ENCODE peak calls at places on chromosome 10, in four cellular contexts. One of them, this sample, is unnamed.

GRCh38 chr10:6204341-6205191 is 1.8 kb downstream of the PFKFB3 start:
- DNase-seq in HepG2: no peak
- DNase-seq in H1: no peak
- DNase-seq in A549: peak; percentile 62
- DNase-seq in this sample: no peak

GRCh38 chr10:69728335-69728861 is 73.3 kb upstream of the COL13A1 start:
- DNase-seq in HepG2: no peak
- DNase-seq in H1: peak; percentile 33
- DNase-seq in A549: peak; percentile 49
- DNase-seq in this sample: no peak

GRCh38 chr10:124656113-124656490 is 88.1 kb downstream of the FAM53B start:
- DNase-seq in HepG2: no peak
- DNase-seq in H1: no peak
- DNase-seq in A549: no peak
- DNase-seq in this sample: no peak

GRCh38 chr10:36801660-36802059 is 323.7 kb upstream of the ANKRD30A start:
- DNase-seq in HepG2: no peak
- DNase-seq in H1: no peak
- DNase-seq in A549: no peak
- DNase-seq in this sample: no peak

GRCh38 chr10:17026686-17027485 is 102.7 kb downstream of the CUBN start:
- DNase-seq in HepG2: no peak
- DNase-seq in H1: no peak
- DNase-seq in A549: no peak
- DNase-seq in this sample: no peak

GRCh38 chr10:35448687-35449662 is 112.7 kb downstream of the CCNY start:
- DNase-seq in HepG2: peak; percentile 81
- DNase-seq in H1: no peak
- DNase-seq in A549: no peak
- DNase-seq in this sample: peak; percentile 59

GRCh38 chr10:102310356-102311024 is 65.2 kb downstream of the GBF1 start:
- DNase-seq in HepG2: peak; percentile 76
- DNase-seq in H1: peak; percentile 9
- DNase-seq in A549: peak; percentile 21
- DNase-seq in this sample: no peak

GRCh38 chr10:79483948-79484347 is 28.4 kb upstream of the EIF5AL1 start:
- DNase-seq in HepG2: no peak
- DNase-seq in H1: no peak
- DNase-seq in A549: no peak
- DNase-seq in this sample: no peak

GRCh38 chr10:106147050-106147449 is 1017.5 kb downstream of the SORCS1 start:
- DNase-seq in HepG2: no peak
- DNase-seq in H1: no peak
- DNase-seq in A549: no peak
- DNase-seq in this sample: no peak

GRCh38 chr10:63935705-63936104 is 414.5 kb downstream of the REEP3 start:
- DNase-seq in HepG2: no peak
- DNase-seq in H1: no peak
- DNase-seq in A549: peak; percentile 13
- DNase-seq in this sample: no peak

GRCh38 chr10:6729967-6730366 is 149.9 kb upstream of the PRKCQ start:
- DNase-seq in HepG2: no peak
- DNase-seq in H1: no peak
- DNase-seq in A549: no peak
- DNase-seq in this sample: no peak

GRCh38 chr10:101617102-101617823 is 29.1 kb downstream of the DPCD start:
- DNase-seq in HepG2: no peak
- DNase-seq in H1: no peak
- DNase-seq in A549: no peak
- DNase-seq in this sample: peak; percentile 17

GRCh38 chr10:123797813-123798212 is 93.8 kb downstream of the CPXM2 start:
- DNase-seq in HepG2: no peak
- DNase-seq in H1: no peak
- DNase-seq in A549: no peak
- DNase-seq in this sample: no peak

GRCh38 chr10:117168135-117168674 is 29.1 kb upstream of the KCNK18 start:
- DNase-seq in HepG2: no peak
- DNase-seq in H1: no peak
- DNase-seq in A549: peak; percentile 62
- DNase-seq in this sample: peak; percentile 83

GRCh38 chr10:14772399-14772798 is 2.3 kb downstream of the FAM107B start:
- DNase-seq in HepG2: no peak
- DNase-seq in H1: no peak
- DNase-seq in A549: no peak
- DNase-seq in this sample: no peak

GRCh38 chr10:95403690-95404459 is 113.1 kb upstream of the PDLIM1 start:
- DNase-seq in HepG2: no peak
- DNase-seq in H1: no peak
- DNase-seq in A549: no peak
- DNase-seq in this sample: peak; percentile 55

GRCh38 chr10:57849726-57850357 is 417.9 kb downstream of the IPMK start:
- DNase-seq in HepG2: no peak
- DNase-seq in H1: no peak
- DNase-seq in A549: peak; percentile 33
- DNase-seq in this sample: no peak

GRCh38 chr10:108582387-108582786 is 1340.9 kb downstream of the XPNPEP1 start:
- DNase-seq in HepG2: no peak
- DNase-seq in H1: no peak
- DNase-seq in A549: no peak
- DNase-seq in this sample: no peak

GRCh38 chr10:109992485-109992884 is 15.3 kb upstream of the ADD3 start:
- DNase-seq in HepG2: no peak
- DNase-seq in H1: no peak
- DNase-seq in A549: no peak
- DNase-seq in this sample: no peak

GRCh38 chr10:102744374-102745051 is 765 bp downstream of the WBP1L start:
- DNase-seq in HepG2: no peak
- DNase-seq in H1: no peak
- DNase-seq in A549: no peak
- DNase-seq in this sample: no peak

GRCh38 chr10:11138634-11139033 is 121.0 kb downstream of the CELF2 start:
- DNase-seq in HepG2: no peak
- DNase-seq in H1: no peak
- DNase-seq in A549: no peak
- DNase-seq in this sample: no peak

GRCh38 chr10:69241575-69241974 is 21.4 kb downstream of the HKDC1 start:
- DNase-seq in HepG2: no peak
- DNase-seq in H1: no peak
- DNase-seq in A549: no peak
- DNase-seq in this sample: no peak

GRCh38 chr10:101595591-101596433 is 7.7 kb downstream of the DPCD start:
- DNase-seq in HepG2: no peak
- DNase-seq in H1: no peak
- DNase-seq in A549: no peak
- DNase-seq in this sample: no peak

GRCh38 chr10:124039432-124040086 is 53.8 kb downstream of the CHST15 start:
- DNase-seq in HepG2: no peak
- DNase-seq in H1: no peak
- DNase-seq in A549: no peak
- DNase-seq in this sample: no peak

GRCh38 chr10:10871312-10871711 is 146.4 kb upstream of the CELF2 start:
- DNase-seq in HepG2: no peak
- DNase-seq in H1: no peak
- DNase-seq in A549: no peak
- DNase-seq in this sample: no peak

GRCh38 chr10:125151824-125152634 is 8.3 kb downstream of the CTBP2 start:
- DNase-seq in HepG2: no peak
- DNase-seq in H1: peak; percentile 77
- DNase-seq in A549: no peak
- DNase-seq in this sample: no peak

GRCh38 chr10:123229927-123230630 is 75.9 kb downstream of the BUB3 start:
- DNase-seq in HepG2: no peak
- DNase-seq in H1: no peak
- DNase-seq in A549: no peak
- DNase-seq in this sample: no peak

GRCh38 chr10:119198438-119198837 is 8.9 kb upstream of the GRK5 start:
- DNase-seq in HepG2: no peak
- DNase-seq in H1: no peak
- DNase-seq in A549: no peak
- DNase-seq in this sample: peak; percentile 60

GRCh38 chr10:122083478-122084025 is 94.6 kb downstream of the TACC2 start:
- DNase-seq in HepG2: no peak
- DNase-seq in H1: no peak
- DNase-seq in A549: no peak
- DNase-seq in this sample: no peak

DNA sequence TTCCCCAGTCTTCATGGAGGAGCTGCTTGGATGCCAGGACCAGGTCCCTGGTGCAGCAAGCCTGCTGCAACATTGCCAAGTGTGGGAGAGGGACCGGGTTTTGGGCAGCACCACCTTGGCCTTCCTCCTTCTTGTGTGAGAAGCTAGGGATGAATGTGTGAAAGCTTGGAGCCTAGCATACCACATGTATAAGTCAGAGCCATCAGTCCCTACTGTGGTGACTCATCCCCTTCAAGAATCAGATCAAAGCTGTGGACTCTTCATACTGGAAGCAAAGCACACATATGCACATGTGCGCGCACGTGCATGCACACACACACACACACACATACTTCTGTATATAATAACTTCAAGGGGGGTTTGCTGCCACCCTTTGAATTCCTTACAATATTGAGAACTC is 527.8 kb downstream of the LRMDA start:
- DNase-seq in HepG2: peak; percentile 54
- DNase-seq in H1: no peak
- DNase-seq in A549: peak; percentile 50
- DNase-seq in this sample: no peak
- TF ChIP-seq PHF8 in HepG2: no peak
- TF ChIP-seq PHF8 in H1: no peak
- TF ChIP-seq PHF8 in A549: no peak
- TF ChIP-seq PHF8 in this sample: no peak

GRCh38 chr10:71277914-71278665 is 41.0 kb upstream of the SLC29A3 start:
- DNase-seq in HepG2: no peak
- DNase-seq in H1: no peak
- DNase-seq in A549: no peak
- DNase-seq in this sample: no peak

GRCh38 chr10:71280825-71281224 is 38.2 kb upstream of the SLC29A3 start:
- DNase-seq in HepG2: no peak
- DNase-seq in H1: no peak
- DNase-seq in A549: no peak
- DNase-seq in this sample: no peak

GRCh38 chr10:71280216-71280615 is 38.8 kb upstream of the SLC29A3 start:
- DNase-seq in HepG2: no peak
- DNase-seq in H1: no peak
- DNase-seq in A549: no peak
- DNase-seq in this sample: no peak

GRCh38 chr10:71278691-71279588 is 40.1 kb upstream of the SLC29A3 start:
- DNase-seq in HepG2: no peak
- DNase-seq in H1: no peak
- DNase-seq in A549: no peak
- DNase-seq in this sample: no peak

DNA sequence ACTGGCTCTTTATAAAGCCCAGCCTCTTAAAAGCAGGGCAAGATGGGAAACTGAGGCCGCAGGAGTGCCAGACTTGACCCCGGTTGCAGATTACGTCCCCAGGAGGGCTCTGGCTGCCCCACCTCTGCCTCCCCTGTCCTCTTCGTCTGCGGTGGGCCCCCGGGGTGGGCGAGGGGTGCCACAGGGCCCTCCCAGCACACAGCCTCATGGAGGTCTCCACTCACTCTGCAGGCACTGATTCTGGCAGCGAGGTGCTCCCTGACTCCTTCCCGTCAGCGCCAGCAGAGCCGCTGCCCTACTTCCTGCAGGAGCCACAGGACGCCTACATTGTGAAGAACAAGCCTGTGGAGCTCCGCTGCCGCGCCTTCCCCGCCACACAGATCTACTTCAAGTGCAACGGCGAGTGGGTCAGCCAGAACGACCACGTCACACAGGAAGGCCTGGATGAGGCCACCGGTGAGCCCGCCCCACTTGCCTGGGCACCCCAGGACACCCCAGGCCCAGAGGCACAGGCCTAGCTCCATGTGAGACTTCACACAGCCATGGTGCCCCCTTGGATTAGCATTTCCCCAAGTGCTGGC is 39.4 kb upstream of the SLC29A3 start:
- DNase-seq in HepG2: no peak
- DNase-seq in H1: no peak
- DNase-seq in A549: no peak
- DNase-seq in this sample: no peak
- TF ChIP-seq PHF8 in HepG2: no peak
- TF ChIP-seq PHF8 in H1: no peak
- TF ChIP-seq PHF8 in A549: no peak
- TF ChIP-seq PHF8 in this sample: no peak

DNA sequence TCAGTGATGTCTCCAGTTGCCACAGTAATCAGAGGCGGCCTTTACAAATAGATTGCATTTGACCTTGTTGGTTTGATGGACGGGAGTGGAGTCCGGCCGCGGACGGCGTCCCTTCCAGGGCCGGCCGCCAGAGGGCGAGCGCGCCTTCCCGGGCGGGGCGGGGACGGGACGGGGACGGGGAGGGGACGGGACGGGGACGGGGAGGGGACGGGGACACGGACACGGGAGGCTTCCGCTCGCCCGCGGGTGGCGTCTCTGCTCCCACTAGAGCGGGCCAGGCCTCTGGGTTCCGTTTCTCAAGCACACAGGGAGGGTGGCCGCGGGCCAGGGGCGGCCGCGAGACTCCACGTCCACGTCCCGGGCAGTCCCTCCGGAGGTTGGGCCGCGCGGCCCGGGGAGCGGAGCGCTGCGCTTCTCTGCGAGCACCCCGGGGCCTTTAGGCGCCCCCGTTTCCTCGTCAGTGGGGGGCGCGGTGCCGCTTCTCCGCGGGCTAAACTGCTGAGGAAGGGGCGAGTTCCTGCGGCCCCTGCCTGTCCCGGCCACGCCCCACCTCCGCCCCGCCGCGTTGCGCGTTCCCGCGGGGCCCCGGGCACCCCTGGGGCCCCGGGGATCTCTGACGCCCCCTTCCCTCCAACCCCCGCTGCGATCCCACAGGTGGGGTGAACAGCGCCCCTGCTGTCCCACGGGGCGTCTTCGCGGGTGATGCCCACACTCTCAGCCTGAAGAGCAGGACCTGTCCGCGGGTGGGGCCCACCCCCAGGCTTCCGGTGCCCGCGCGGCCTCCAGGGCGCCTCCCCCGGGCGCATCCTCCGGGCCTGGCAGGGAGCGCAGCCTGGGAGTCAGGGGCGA is 84.2 kb upstream of the MKI67 start:
- DNase-seq in HepG2: peak; percentile 34
- DNase-seq in H1: no peak
- DNase-seq in A549: peak; percentile 67
- DNase-seq in this sample: peak; percentile 81
- TF ChIP-seq PHF8 in HepG2: peak; percentile 33
- TF ChIP-seq PHF8 in H1: no peak
- TF ChIP-seq PHF8 in A549: peak; percentile 81
- TF ChIP-seq PHF8 in this sample: no peak

GRCh38 chr10:88890681-88891371 is 10.8 kb downstream of the STAMBPL1 start:
- DNase-seq in HepG2: no peak
- DNase-seq in H1: no peak
- DNase-seq in A549: no peak
- DNase-seq in this sample: no peak

GRCh38 chr10:88889559-88890337 is 9.7 kb downstream of the STAMBPL1 start:
- DNase-seq in HepG2: no peak
- DNase-seq in H1: no peak
- DNase-seq in A549: no peak
- DNase-seq in this sample: no peak

GRCh38 chr10:88895252-88895651 is 15.2 kb downstream of the STAMBPL1 start:
- DNase-seq in HepG2: peak; percentile 35
- DNase-seq in H1: no peak
- DNase-seq in A549: no peak
- DNase-seq in this sample: no peak

GRCh38 chr10:88893611-88894010 is 13.6 kb downstream of the STAMBPL1 start:
- DNase-seq in HepG2: no peak
- DNase-seq in H1: no peak
- DNase-seq in A549: no peak
- DNase-seq in this sample: no peak

GRCh38 chr10:88892223-88892967 is 12.3 kb downstream of the STAMBPL1 start:
- DNase-seq in HepG2: no peak
- DNase-seq in H1: no peak
- DNase-seq in A549: no peak
- DNase-seq in this sample: no peak
- TF ChIP-seq PHF8 in HepG2: no peak
- TF ChIP-seq PHF8 in H1: no peak
- TF ChIP-seq PHF8 in A549: no peak
- TF ChIP-seq PHF8 in this sample: no peak